ENCODE peak calls at places on chromosomes 16 and 17, in nine cellular contexts. P is psoas muscle, Y is colonic mucosa, K is cardiac muscle cell, F is stomach, B is right atrium auricular region, W is left ventricle myocardium inferior, U is fibroblast of lung, I is heart left ventricle. C is an unnamed sample. For H3K4me1, the result is how much of the 10 kb centered on the place peaks cover.

GRCh38 chr17:28392491-28392890 is 13.5 kb downstream of the SLC46A1 start:
- DNase-seq in Y (no peak), U (no peak), W (no peak), B (no peak), K (no peak), I (no peak), F (no peak), P (no peak), C (no peak)

GRCh38 chr17:69402052-69402451 is 12.4 kb upstream of the MAP2K6 start:
- DNase-seq in B (no peak), F (no peak), P (no peak), U (no peak), W (no peak), I (no peak), K (no peak), Y (no peak), C (no peak)

GRCh38 chr16:80580109-80580832 is 39.5 kb downstream of the DYNLRB2 start:
- DNase-seq in I (no peak), Y (no peak), K (no peak), U (no peak), P (no peak), W (no peak), F (no peak), B (no peak), C (no peak)

GRCh38 chr17:69764137-69764536 is 310.9 kb upstream of the KCNJ16 start:
- DNase-seq in K (no peak), F (no peak), I (no peak), W (no peak), B (no peak), U (no peak), Y (no peak), P (no peak), C (no peak)

GRCh38 chr16:88854306-88855111 is 2.2 kb downstream of the GALNS start:
- DNase-seq in P (no peak), F (no peak), B (no peak), I (no peak), K (no peak), U (no peak), Y (no peak), W (no peak), C (no peak)

GRCh38 chr16:67173808-67174705 is 3.7 kb downstream of the NOL3 start:
- DNase-seq in U (peak), B (peak), Y (peak), P (peak), W (peak), K (peak), F (peak), I (peak), C (peak)

GRCh38 chr17:66662496-66662895 is 172.4 kb upstream of the CACNG5 start:
- DNase-seq in K (no peak), I (no peak), W (no peak), F (no peak), P (no peak), B (no peak), Y (no peak), U (no peak), C (no peak)

GRCh38 chr16:9092282-9092962 is 978 bp downstream of the HAPSTR1 start:
- DNase-seq in W (peak), P (peak), I (peak), F (peak), K (peak), B (no peak), Y (peak), U (no peak), C (peak)

GRCh38 chr16:24936151-24936550 is 79.0 kb downstream of the ARHGAP17 start:
- DNase-seq in P (no peak), K (no peak), Y (no peak), I (no peak), W (no peak), F (no peak), B (no peak), U (no peak), C (no peak)

GRCh38 chr17:32971171-32971570 is 20.5 kb upstream of the SPACA3 start:
- DNase-seq in I (no peak), B (no peak), Y (no peak), W (no peak), P (no peak), F (peak), K (no peak), U (no peak), C (no peak)

GRCh38 chr17:67982686-67983085 is 13.6 kb downstream of the C17orf58 start:
- DNase-seq in I (no peak), F (no peak), W (no peak), K (no peak), U (no peak), Y (no peak), P (no peak), B (no peak), C (no peak)

GRCh38 chr16:49341706-49342105 is 31.9 kb upstream of the C16orf78 start:
- DNase-seq in P (no peak), K (no peak), U (no peak), F (no peak), B (peak), W (no peak), Y (no peak), I (no peak), C (no peak)

GRCh38 chr16:68951991-68952877 is 108.9 kb downstream of the TANGO6 start:
- DNase-seq in F (no peak), K (no peak), U (no peak), P (no peak), B (no peak), I (no peak), W (no peak), Y (no peak), C (no peak)

GRCh38 chr17:34769899-34770298 is 190.5 kb downstream of the TMEM132E start:
- DNase-seq in W (no peak), P (no peak), B (no peak), U (no peak), Y (no peak), I (no peak), K (no peak), F (no peak), C (no peak)

GRCh38 chr16:4081035-4081434 is 35.2 kb downstream of the ADCY9 start:
- DNase-seq in P (no peak), I (no peak), B (peak), Y (no peak), W (no peak), F (no peak), U (no peak), K (no peak), C (no peak)

GRCh38 chr16:47565454-47565853 is 104.3 kb downstream of the PHKB start:
- DNase-seq in P (peak), B (peak), F (no peak), K (no peak), Y (peak), U (peak), I (peak), W (peak), C (peak)

GRCh38 chr16:68403704-68404103 is 44.6 kb downstream of the SMPD3 start:
- DNase-seq in B (no peak), I (no peak), F (no peak), P (no peak), U (no peak), K (no peak), Y (no peak), W (no peak), C (no peak)

GRCh38 chr16:27935076-27935475 is 128.4 kb downstream of the GSG1L start:
- DNase-seq in K (no peak), I (no peak), P (no peak), U (no peak), B (no peak), F (no peak), Y (no peak), W (no peak), C (no peak)

GRCh38 chr16:89646906-89647305 is 10.6 kb downstream of the CHMP1A start:
- DNase-seq in K (no peak), P (no peak), U (no peak), B (no peak), I (no peak), F (no peak), Y (no peak), W (no peak), C (no peak)

GRCh38 chr16:4656695-4657686 is 32.4 kb downstream of the MGRN1 start:
- DNase-seq in U (no peak), I (no peak), B (no peak), K (no peak), Y (no peak), P (no peak), W (no peak), F (no peak), C (no peak)

GRCh38 chr17:78173025-78173715 is 4.8 kb downstream of the SYNGR2 start:
- DNase-seq in I (no peak), K (peak), U (no peak), F (no peak), Y (peak), W (no peak), B (no peak), P (peak), C (no peak)

GRCh38 chr17:6044261-6044660 is 25.9 kb upstream of the WSCD1 start:
- DNase-seq in F (no peak), W (no peak), K (no peak), U (no peak), P (no peak), Y (no peak), B (no peak), I (no peak), C (no peak)

DNA sequence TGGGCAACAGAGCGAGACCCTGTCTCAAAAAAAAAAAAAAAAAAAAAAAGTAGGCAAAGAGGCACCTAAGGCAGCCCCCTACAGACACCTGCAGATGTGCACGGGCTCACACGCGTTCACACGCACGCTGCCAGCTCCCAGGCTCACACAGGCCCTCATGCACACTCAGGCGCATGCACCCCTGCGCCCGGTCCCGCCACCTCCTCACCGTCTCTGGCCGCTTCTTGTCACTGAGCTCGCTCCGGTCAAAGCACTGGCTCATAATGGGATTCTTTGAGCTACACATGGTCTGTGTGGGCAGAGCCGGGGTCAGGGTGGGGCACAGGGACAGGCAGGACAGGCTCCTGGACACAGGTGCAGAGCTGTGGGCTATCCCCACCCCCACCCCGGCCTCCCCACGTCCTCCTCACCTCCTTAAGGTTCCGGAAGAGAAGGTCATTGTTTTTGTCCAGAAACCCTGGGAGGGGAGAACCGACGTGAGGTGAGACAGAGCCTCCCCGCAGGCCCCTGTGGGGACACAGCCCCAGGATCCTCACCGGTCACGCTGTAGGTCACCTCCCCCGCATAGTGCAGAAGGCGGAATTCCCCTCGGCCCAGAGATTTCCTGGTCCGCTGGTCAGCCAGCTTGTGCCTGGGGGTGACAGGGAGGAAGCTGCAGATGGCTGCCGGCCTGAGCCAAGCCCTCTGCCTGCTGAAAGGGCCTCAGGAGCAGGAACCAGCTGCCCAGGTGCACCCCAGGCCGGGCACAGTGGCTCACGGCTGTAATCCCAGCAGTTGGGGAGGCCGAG is 17.9 kb downstream of the MYO1C start:
- DNase-seq in I (no peak), B (no peak), U (no peak), F (no peak), P (no peak), W (no peak), K (no peak), Y (no peak), C (no peak)
- H3K4me1 ChIP-seq in I (under half), B (under half), U (under half), F (under half), P (under half), W (under half), K (under half), Y (under half), C (under half)

DNA sequence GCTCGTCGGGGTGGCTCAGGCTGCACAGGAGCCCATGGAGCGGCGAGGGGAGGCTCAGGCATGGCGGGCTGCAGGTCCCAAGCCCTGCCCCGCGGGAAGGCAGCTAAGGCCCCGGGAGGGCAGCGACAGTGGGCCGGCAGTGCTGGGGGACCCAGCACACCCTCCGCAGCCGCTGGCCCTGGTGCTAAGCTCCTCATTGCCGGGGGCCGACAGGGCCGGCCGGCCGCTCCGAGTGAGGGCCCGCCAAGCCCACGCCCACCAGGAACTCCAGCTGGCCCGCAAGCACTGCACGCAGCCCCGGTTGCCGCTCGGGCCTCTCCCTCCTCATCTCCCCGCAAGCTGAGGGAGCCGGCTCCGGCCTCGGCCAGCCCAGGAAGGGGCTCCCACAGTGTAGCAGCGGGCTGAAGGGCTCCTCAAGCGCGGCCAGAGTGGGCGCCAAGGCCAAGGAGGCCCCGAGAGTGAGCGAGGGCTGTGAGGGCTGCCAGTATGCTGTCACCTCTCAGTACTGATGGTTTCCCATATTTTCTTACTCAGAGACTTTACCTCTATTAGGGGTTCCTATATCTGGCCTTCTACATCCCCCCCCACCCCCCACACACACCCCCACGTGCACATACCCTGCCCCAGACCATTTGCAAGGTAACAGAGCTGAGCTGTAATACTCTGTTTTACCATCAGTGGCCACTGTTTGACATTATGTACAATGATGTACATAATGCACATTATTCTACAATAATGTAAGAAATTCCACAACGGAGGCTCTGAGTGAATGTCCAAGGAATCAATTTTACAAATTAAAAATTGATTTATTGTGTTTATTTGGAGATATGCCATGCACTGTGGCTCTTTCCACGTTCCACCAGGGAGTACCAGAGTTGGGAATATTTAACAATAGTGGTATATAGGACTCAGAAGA is 3.7 kb upstream of the VAT1L start:
- DNase-seq in P (no peak), F (no peak), B (no peak), K (no peak), I (no peak), U (no peak), Y (no peak), W (no peak), C (no peak)
- TF ChIP-seq CTCF in P (no peak), F (no peak), B (peak), K (peak), I (no peak), U (peak), Y (no peak), W (peak), C (no peak)

DNA sequence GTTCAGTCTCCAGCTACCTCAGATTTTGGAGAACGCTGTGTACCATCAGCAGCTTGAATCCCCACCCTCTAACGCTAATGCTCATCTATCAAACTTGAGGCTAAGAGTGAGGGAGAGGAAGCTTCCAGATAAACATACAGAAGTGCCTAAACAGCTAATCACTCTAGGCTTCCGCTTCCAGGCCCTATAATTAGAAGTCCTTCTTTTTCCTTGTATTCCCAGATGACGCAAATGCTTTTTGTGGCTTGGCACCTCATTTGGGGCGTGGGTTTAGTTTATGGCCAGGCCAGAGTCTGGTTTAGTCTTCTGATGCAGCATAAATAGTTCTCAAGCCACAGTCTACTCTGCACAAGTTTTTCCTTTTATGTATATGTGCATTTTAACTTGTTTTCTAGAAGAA is 263.4 kb downstream of the BCAS3 start:
- DNase-seq in B (peak), I (peak), W (peak), F (peak), P (peak), K (peak), U (peak), Y (peak), C (peak)
- H3K4me3 ChIP-seq in B (no peak), I (no peak), W (peak), F (no peak), P (no peak), K (no peak), U (no peak), Y (no peak), C (no peak)

GRCh38 chr17:17201271-17201670 is 4.9 kb downstream of the PLD6 start:
- DNase-seq in F (no peak), K (no peak), W (no peak), U (no peak), B (no peak), P (no peak), Y (no peak), I (no peak), C (no peak)

GRCh38 chr17:17204635-17205231 is 1.4 kb downstream of the PLD6 start:
- DNase-seq in K (no peak), F (no peak), B (no peak), Y (no peak), I (no peak), P (no peak), W (no peak), U (no peak), C (no peak)

GRCh38 chr17:17201907-17202306 is 4.2 kb downstream of the PLD6 start:
- DNase-seq in Y (no peak), I (peak), W (peak), K (no peak), F (no peak), U (peak), B (no peak), P (no peak), C (no peak)

GRCh38 chr17:17204041-17204591 is 2.0 kb downstream of the PLD6 start:
- DNase-seq in F (peak), U (no peak), W (peak), Y (no peak), I (peak), B (no peak), P (no peak), K (no peak), C (no peak)

DNA sequence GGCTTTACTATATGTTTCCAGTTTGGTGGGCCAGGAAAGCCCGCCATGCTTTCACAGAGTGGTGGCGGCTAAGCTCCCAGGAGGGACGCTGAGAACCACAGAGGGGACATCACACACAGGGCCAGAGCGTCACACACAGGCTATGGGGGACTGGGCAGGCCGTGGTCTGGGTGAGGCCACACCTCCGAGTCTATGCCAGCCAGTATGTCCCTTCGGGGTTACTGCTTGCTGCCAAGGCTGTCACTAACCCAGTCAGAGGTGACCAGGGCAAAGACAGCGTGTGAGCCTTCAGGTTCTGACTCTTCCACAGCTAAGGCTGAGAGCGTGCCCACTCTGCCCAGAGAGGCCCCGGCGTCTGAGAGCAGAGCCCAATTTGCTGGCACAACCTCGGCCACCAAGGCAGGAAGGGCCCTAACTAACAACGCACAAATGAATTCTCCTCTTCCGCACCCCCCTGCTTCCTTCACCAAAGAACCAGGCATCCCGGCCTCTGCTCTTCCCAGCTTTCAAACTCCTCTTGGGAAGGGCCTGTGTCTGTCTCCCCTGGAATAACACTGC is 2.9 kb downstream of the PLD6 start:
- DNase-seq in P (no peak), Y (no peak), B (no peak), I (peak), F (no peak), W (no peak), K (no peak), U (no peak), C (no peak)
- H3K4me1 ChIP-seq in P (under half), Y (under half), B (half or more), I (under half), F (half or more), W (half or more), K (under half), U (under half), C (under half)